ENCODE peak calls at places on chromosomes 7 and 10, in five cellular contexts. C is AG08395; H is left ventricle myocardium inferior; A is NCI-H1105; G is naive thymus-derived CD8-positive, alpha-beta T cell. M is an unnamed sample.

GRCh38 chr10:73717564-73717963 is 19.7 kb upstream of the AGAP5 start:
- DNase-seq in G (no peak), H (no peak), A (no peak), C (no peak), M (no peak)

GRCh38 chr10:51768886-51769285 is 69.5 kb upstream of the CSTF2T start:
- DNase-seq in C (no peak), A (no peak), G (no peak), H (no peak), M (no peak)

GRCh38 chr10:35182631-35183510 is 56.2 kb downstream of the CREM start:
- DNase-seq in C (no peak), A (no peak), G (no peak), H (no peak), M (no peak)

GRCh38 chr10:126421745-126422144 is 33.5 kb upstream of the ADAM12 start:
- DNase-seq in A (no peak), H (no peak), G (no peak), C (peak), M (no peak)

GRCh38 chr7:95102662-95103061 is 195.3 kb downstream of the PPP1R9A start:
- DNase-seq in A (no peak), H (no peak), G (no peak), C (no peak), M (no peak)

GRCh38 chr10:42697926-42698325 is 59.6 kb upstream of the ZNF33B start:
- DNase-seq in G (no peak), H (no peak), C (no peak), A (no peak), M (no peak)

GRCh38 chr10:5691786-5692185 is 7.1 kb downstream of the TASOR2 start:
- DNase-seq in A (no peak), H (no peak), C (no peak), G (no peak), M (no peak)

GRCh38 chr7:75565129-75565528 is 73.0 kb downstream of the SPDYE5 start:
- DNase-seq in G (no peak), C (peak), A (no peak), H (no peak), M (no peak)

GRCh38 chr10:88293073-88293472 is 290.0 kb downstream of the RNLS start:
- DNase-seq in H (no peak), C (no peak), G (no peak), A (no peak), M (no peak)

GRCh38 chr7:27617651-27618381 is 44.9 kb downstream of the HIBADH start:
- DNase-seq in H (no peak), G (no peak), A (no peak), C (no peak), M (no peak)

GRCh38 chr7:136533732-136534131 is 334.7 kb upstream of the CHRM2 start:
- DNase-seq in G (no peak), H (no peak), A (no peak), C (no peak), M (no peak)

GRCh38 chr7:1279041-1279440 is 46.4 kb downstream of the UNCX start:
- DNase-seq in C (no peak), G (no peak), H (no peak), A (no peak), M (no peak)

GRCh38 chr10:30228638-30229037 is 120.4 kb downstream of the MTPAP start:
- DNase-seq in C (no peak), H (peak), A (no peak), G (no peak), M (no peak)

GRCh38 chr10:106424076-106424475 is 740.4 kb downstream of the SORCS1 start:
- DNase-seq in G (no peak), C (peak), H (no peak), A (no peak), M (no peak)

GRCh38 chr7:39926111-39926510 is 23.9 kb upstream of the CDK13 start:
- DNase-seq in C (no peak), A (no peak), G (no peak), H (no peak), M (no peak)

GRCh38 chr10:46553238-46554049 is 3.0 kb downstream of the GPRIN2 start:
- DNase-seq in H (peak), C (no peak), G (no peak), A (no peak), M (no peak)

GRCh38 chr7:69429817-69430501 is 168.3 kb upstream of the AUTS2 start:
- DNase-seq in A (peak), H (peak), C (peak), G (no peak), M (no peak)

GRCh38 chr10:110870823-110871235 is 899 bp upstream of the PDCD4 start:
- DNase-seq in C (no peak), G (no peak), H (no peak), A (no peak), M (no peak)

GRCh38 chr7:31370610-31371009 is 30.1 kb upstream of the NEUROD6 start:
- DNase-seq in A (no peak), G (no peak), C (no peak), H (no peak), M (no peak)

GRCh38 chr10:34768261-34768971 is 46.7 kb downstream of the PARD3 start:
- DNase-seq in A (peak), C (peak), H (peak), G (no peak), M (no peak)

GRCh38 chr7:106947244-106947728 is 82.2 kb downstream of the PIK3CG start:
- DNase-seq in C (peak), G (peak), H (no peak), A (peak), M (no peak)

GRCh38 chr7:21253740-21254687 is 173.9 kb upstream of the SP4 start:
- DNase-seq in A (peak), G (peak), C (peak), H (no peak), M (peak)

GRCh38 chr7:144006029-144006428 is 5.9 kb downstream of the OR6B1 start:
- DNase-seq in A (no peak), H (no peak), G (no peak), C (no peak), M (no peak)

M was measured in stimulated activated CD8-positive, alpha-beta memory T cell treated with anti-CD3 and anti-CD28 coated beads, Interleukin-4, amount 100 ng/mL, for 24 hours.